ENCODE peak calls at places on chromosomes 4 and X, in eight cellular contexts. A, E, T, N, F, H, S and Q are unnamed samples.

GRCh38 chr4:16838226-16838875 is 60.1 kb downstream of the LDB2 start:
- DNase-seq in A (no peak), E (no peak), T (no peak), N (no peak), F (no peak), H (no peak), S (no peak), Q (no peak)

GRCh38 chr4:74217365-74217764 is 59.4 kb downstream of the MTHFD2L start:
- DNase-seq in A (no peak), E (no peak), T (peak; percentile 13), N (no peak), F (no peak), H (no peak), S (no peak), Q (no peak)

GRCh38 chr4:133095591-133095990 is 53.5 kb upstream of the PCDH10 start:
- DNase-seq in A (no peak), E (no peak), T (no peak), N (no peak), F (no peak), H (no peak), S (no peak), Q (no peak)

GRCh38 chrX:112687189-112687691 is 7.5 kb upstream of the LHFPL1 start:
- DNase-seq in A (no peak), E (no peak), T (no peak), N (no peak), F (no peak), H (no peak), S (no peak), Q (no peak)

GRCh38 chr4:154208424-154208823 is 283.2 kb downstream of the DCHS2 start:
- DNase-seq in A (peak; percentile 34), E (no peak), T (peak; percentile 78), N (peak; percentile 69), F (no peak), H (no peak), S (no peak), Q (no peak)

GRCh38 chr4:2042207-2042946 is 16.8 kb upstream of the NAT8L start:
- DNase-seq in A (no peak), E (no peak), T (peak; percentile 58), N (no peak), F (peak; percentile 52), H (peak; percentile 37), S (peak; percentile 49), Q (peak; percentile 41)

GRCh38 chr4:23736466-23736865 is 153.4 kb downstream of the PPARGC1A start:
- DNase-seq in A (no peak), E (peak; percentile 58), T (no peak), N (no peak), F (no peak), H (no peak), S (no peak), Q (no peak)

GRCh38 chr4:184635381-184635780 is 13.9 kb downstream of the CASP3 start:
- DNase-seq in A (no peak), E (no peak), T (no peak), N (no peak), F (no peak), H (no peak), S (no peak), Q (no peak)

GRCh38 chrX:105821471-105822081 is 763 bp upstream of the NRK start:
- DNase-seq in A (no peak), E (no peak), T (no peak), N (peak; percentile 84), F (no peak), H (no peak), S (no peak), Q (peak; percentile 8)

GRCh38 chr4:154779362-154779947 is 1.6 kb upstream of the RBM46 start:
- DNase-seq in A (peak; percentile 35), E (no peak), T (peak; percentile 14), N (peak; percentile 69), F (no peak), H (no peak), S (no peak), Q (no peak)

GRCh38 chr4:158810487-158811215 is 41.8 kb downstream of the FNIP2 start:
- DNase-seq in A (peak; percentile 8), E (peak; percentile 53), T (no peak), N (no peak), F (peak; percentile 83), H (peak; percentile 95), S (peak; percentile 58), Q (peak; percentile 76)

DNA sequence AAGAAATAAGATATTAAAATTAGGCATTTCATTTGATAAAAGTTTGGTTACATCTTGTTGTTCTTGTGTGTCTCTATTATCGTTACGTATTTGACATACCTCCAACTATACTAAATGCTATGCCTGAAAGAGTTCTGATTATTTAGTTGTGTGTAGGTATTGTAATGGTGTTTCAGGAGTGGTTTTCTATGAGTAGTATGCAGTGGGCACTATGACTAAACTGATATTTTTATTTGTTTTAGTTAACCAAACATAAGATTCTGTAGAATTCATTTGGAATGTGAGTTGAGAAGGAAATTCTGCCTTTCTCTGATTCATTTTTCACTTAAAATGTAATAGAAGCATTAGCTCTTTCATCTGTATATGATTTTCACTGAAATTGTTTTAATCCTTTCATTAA is 388.5 kb downstream of the ADGRL3 start:
- DNase-seq in A (no peak), E (no peak), T (no peak), N (no peak), F (no peak), H (no peak), S (no peak), Q (no peak)
- TF ChIP-seq POLR2AphosphoS5 in A (no peak), E (no peak), T (no peak), N (no peak), F (no peak), H (no peak), S (no peak), Q (no peak)

DNA sequence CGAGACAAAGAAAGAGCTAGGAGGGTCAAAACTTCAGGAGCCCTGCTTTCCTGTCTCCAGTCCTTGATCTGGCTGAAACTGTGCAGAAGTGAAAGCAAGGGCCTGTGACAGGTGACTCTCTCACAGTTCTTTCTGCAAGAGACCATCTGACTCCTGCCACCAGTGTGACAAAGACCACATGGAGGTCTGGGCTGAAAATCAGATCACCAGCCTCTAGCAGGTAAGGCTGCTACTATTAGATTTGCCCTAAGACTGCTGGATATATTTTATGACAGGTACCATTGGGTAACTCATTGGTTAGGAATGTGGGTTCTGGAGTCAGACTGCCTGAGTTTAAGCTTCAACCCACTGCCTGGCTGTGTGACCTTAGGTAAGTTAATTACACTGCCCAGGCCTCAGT is 163.3 kb upstream of the SLC7A11 start:
- DNase-seq in A (no peak), E (no peak), T (no peak), N (no peak), F (no peak), H (no peak), S (no peak), Q (no peak)
- H3K4me3 ChIP-seq in A (no peak overlapping the region), E (no peak overlapping the region), T (no peak overlapping the region), N (no peak overlapping the region), F (no peak overlapping the region), H (no peak overlapping the region), S (no peak overlapping the region), Q (no peak overlapping the region)

GRCh38 chrX:20435913-20436312 is 169.2 kb upstream of the RPS6KA3 start:
- DNase-seq in A (no peak), E (no peak), T (no peak), N (no peak), F (no peak), H (no peak), S (no peak), Q (no peak)

GRCh38 chrX:20441123-20441522 is 174.4 kb upstream of the RPS6KA3 start:
- DNase-seq in A (no peak), E (no peak), T (no peak), N (no peak), F (no peak), H (no peak), S (no peak), Q (no peak)

GRCh38 chrX:20442597-20442996 is 175.9 kb upstream of the RPS6KA3 start:
- DNase-seq in A (peak; percentile 65), E (peak; percentile 46), T (peak; percentile 74), N (peak; percentile 87), F (peak; percentile 89), H (no peak), S (peak; percentile 91), Q (peak; percentile 90)

GRCh38 chrX:20437678-20438077 is 171.0 kb upstream of the RPS6KA3 start:
- DNase-seq in A (no peak), E (no peak), T (no peak), N (no peak), F (no peak), H (no peak), S (no peak), Q (no peak)

GRCh38 chrX:20438871-20439526 is 172.3 kb upstream of the RPS6KA3 start:
- DNase-seq in A (no peak), E (no peak), T (peak; percentile 3), N (no peak), F (no peak), H (no peak), S (no peak), Q (no peak)
- H3K4me1 ChIP-seq in A (no peaks in the 10 kb centered on the region), E (no peaks in the 10 kb centered on the region), T (no peaks in the 10 kb centered on the region), N (no peaks in the 10 kb centered on the region), F (no peaks in the 10 kb centered on the region), H (no peaks in the 10 kb centered on the region), S (no peaks in the 10 kb centered on the region), Q (no peaks in the 10 kb centered on the region)

DNA sequence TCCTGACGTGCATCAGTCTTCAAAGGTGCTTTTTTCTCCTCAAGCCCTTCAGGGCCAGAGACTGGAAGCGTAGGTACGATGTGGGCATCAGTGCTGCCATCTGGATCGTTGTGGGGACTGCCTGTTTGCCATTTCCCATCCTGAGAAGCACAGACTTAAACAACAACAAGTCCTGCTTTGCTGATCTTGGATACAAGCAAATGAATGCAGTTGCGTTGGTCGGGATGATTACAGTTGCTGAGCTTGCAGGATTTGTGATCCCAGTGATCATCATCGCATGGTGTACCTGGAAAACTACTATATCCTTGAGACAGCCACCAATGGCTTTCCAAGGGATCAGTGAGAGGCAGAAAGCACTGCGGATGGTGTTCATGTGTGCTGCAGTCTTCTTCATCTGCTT is 15.7 kb downstream of the P2RY10 start:
- DNase-seq in A (no peak), E (no peak), T (no peak), N (no peak), F (no peak), H (no peak), S (no peak), Q (no peak)
- TF ChIP-seq POLR2AphosphoS5 in A (no peak), E (no peak), T (no peak), N (no peak), F (no peak), H (no peak), S (no peak), Q (no peak)

GRCh38 chrX:101483705-101484104 is 1.6 kb upstream of the ARMCX4 start:
- DNase-seq in A (no peak), E (no peak), T (peak; percentile 24), N (peak; percentile 61), F (no peak), H (no peak), S (no peak), Q (no peak)
- H3K4me3 ChIP-seq in A (no peak overlapping the region), E (no peak overlapping the region), T (no peak overlapping the region), N (no peak overlapping the region), F (no peak overlapping the region), H (no peak overlapping the region), S (no peak overlapping the region), Q (no peak overlapping the region)